ENCODE peak calls at places on chromosomes 2 and 18, in nine cellular contexts. D is A172; B is ELR; G is GM23338; R is RPMI8226; E is endothelial cell; M is activated CD4-positive, alpha-beta T cell treated with anti-CD3 and anti-CD28 coated beads, Interleukin-2, amount 10 ng/mL, durations not matched to agents 7 days and 5 days; Q is ACHN; I is HTR-8/SVneo. J is an unnamed sample.

GRCh38 chr2:225764346-225764745 is 364.8 kb downstream of the NYAP2 start:
- DNase-seq in G (no peak), D (no peak), R (no peak), B (no peak), I (no peak), M (no peak), Q (no peak), E (no peak), J (no peak)

GRCh38 chr18:55925772-55926171 is 337.8 kb upstream of the TCF4 start:
- DNase-seq in Q (no peak), B (no peak), M (no peak), G (no peak), R (no peak), E (no peak), D (no peak), I (no peak), J (no peak)

GRCh38 chr2:128644745-128645256 is 326.1 kb upstream of the HS6ST1 start:
- DNase-seq in M (no peak), D (no peak), E (no peak), I (no peak), R (no peak), G (peak), B (no peak), Q (no peak), J (no peak)

GRCh38 chr2:177573120-177573519 is 180.5 kb downstream of the AGPS start:
- DNase-seq in G (no peak), D (no peak), B (peak), R (no peak), M (no peak), E (no peak), Q (peak), I (no peak), J (no peak)

GRCh38 chr18:45650321-45650720 is 35.0 kb downstream of the SLC14A2 start:
- DNase-seq in B (no peak), G (no peak), R (no peak), D (no peak), Q (no peak), M (no peak), E (no peak), I (no peak), J (no peak)

GRCh38 chr18:24987933-24988840 is 363.8 kb downstream of the ZNF521 start:
- DNase-seq in R (no peak), B (no peak), Q (no peak), M (no peak), G (no peak), I (no peak), D (no peak), E (no peak), J (no peak)

GRCh38 chr2:149783284-149783683 is 195.7 kb upstream of the MMADHC start:
- DNase-seq in E (no peak), I (no peak), R (no peak), G (no peak), B (no peak), Q (no peak), M (no peak), D (no peak), J (no peak)

GRCh38 chr2:20737505-20737904 is 70.6 kb downstream of the GDF7 start:
- DNase-seq in R (no peak), Q (no peak), I (no peak), E (no peak), M (no peak), G (no peak), D (no peak), B (no peak), J (peak)

GRCh38 chr2:29023188-29023587 is 42.1 kb downstream of the TOGARAM2 start:
- DNase-seq in R (no peak), B (no peak), I (no peak), Q (no peak), E (no peak), D (no peak), M (no peak), G (no peak), J (no peak)

GRCh38 chr2:20593072-20594034 is 57.5 kb downstream of the HS1BP3 start:
- DNase-seq in M (no peak), Q (peak), R (no peak), B (peak), I (peak), E (no peak), G (no peak), D (peak), J (no peak)

GRCh38 chr2:224084266-224084892 is 45.3 kb upstream of the SERPINE2 start:
- DNase-seq in I (no peak), G (no peak), R (no peak), Q (no peak), B (no peak), D (peak), M (no peak), E (no peak), J (no peak)

GRCh38 chr2:222709191-222709891 is 37.9 kb downstream of the MOGAT1 start:
- DNase-seq in I (peak), G (peak), Q (no peak), R (peak), B (peak), M (no peak), E (no peak), D (peak), J (peak)

GRCh38 chr2:233473386-233473791 is 93.2 kb downstream of the USP40 start:
- DNase-seq in R (no peak), G (no peak), D (no peak), E (no peak), B (no peak), M (no peak), I (no peak), Q (no peak), J (no peak)

GRCh38 chr2:144801766-144802165 is 281.8 kb upstream of the ZEB2 start:
- DNase-seq in D (peak), Q (peak), R (no peak), B (peak), M (no peak), G (peak), E (no peak), I (peak), J (no peak)

GRCh38 chr18:34650121-34650545 is 60.0 kb upstream of the DTNA start:
- DNase-seq in G (no peak), B (no peak), D (peak), E (no peak), Q (no peak), M (no peak), R (peak), I (no peak), J (peak)

GRCh38 chr2:128260239-128261138 is 58.2 kb downstream of the HS6ST1 start:
- DNase-seq in B (peak), I (no peak), E (peak), G (peak), Q (no peak), M (no peak), D (peak), R (no peak), J (no peak)

GRCh38 chr2:20050104-20050711 is 1.2 kb downstream of the LAPTM4A start:
- DNase-seq in E (no peak), G (peak), M (peak), Q (peak), R (peak), D (peak), B (peak), I (no peak), J (peak)

GRCh38 chr2:181458881-181459280 is 1.7 kb downstream of the ITGA4 start:
- DNase-seq in Q (no peak), G (no peak), M (no peak), E (no peak), D (no peak), B (no peak), I (no peak), R (no peak), J (no peak)

GRCh38 chr2:100008960-100009359 is 133.4 kb downstream of the AFF3 start:
- DNase-seq in E (no peak), R (no peak), I (no peak), M (no peak), B (no peak), G (no peak), Q (no peak), D (peak), J (no peak)

GRCh38 chr2:20521682-20522189 is 74.9 kb downstream of the RHOB start:
- DNase-seq in I (no peak), M (no peak), B (no peak), D (no peak), R (no peak), Q (no peak), G (no peak), E (no peak), J (no peak)

GRCh38 chr18:63119647-63120046 is 199.9 kb downstream of the BCL2 start:
- DNase-seq in B (peak), M (peak), G (peak), I (peak), R (peak), E (peak), D (peak), Q (peak), J (no peak)

GRCh38 chr2:30230855-30231725 is at the start of gene LBH:
- DNase-seq in I (peak), M (peak), B (peak), R (peak), Q (peak), E (peak), G (peak), D (peak), J (peak)

GRCh38 chr2:241177935-241178334 is 10.5 kb upstream of the ANO7 start:
- DNase-seq in M (no peak), Q (no peak), R (no peak), D (no peak), E (no peak), G (no peak), I (no peak), B (no peak), J (no peak)

GRCh38 chr2:69774984-69775982 is 33.3 kb downstream of the ANXA4 start:
- DNase-seq in I (no peak), R (no peak), D (no peak), G (no peak), B (no peak), M (peak), Q (no peak), E (no peak), J (no peak)

GRCh38 chr2:52456759-52457377 is 1310.7 kb upstream of the CHAC2 start:
- DNase-seq in G (peak), D (no peak), I (no peak), B (no peak), Q (no peak), E (no peak), M (no peak), R (no peak), J (no peak)

GRCh38 chr2:28453396-28453795 is 42.5 kb upstream of the PLB1 start:
- DNase-seq in E (no peak), D (no peak), G (no peak), Q (no peak), R (no peak), I (no peak), M (no peak), B (no peak), J (no peak)

GRCh38 chr2:148875387-148876051 is 492 bp downstream of the KIF5C start:
- DNase-seq in E (no peak), Q (no peak), R (no peak), I (no peak), D (peak), M (peak), G (peak), B (no peak), J (peak)

GRCh38 chr18:31610841-31611240 is 19.2 kb downstream of the TTR start:
- DNase-seq in E (peak), Q (peak), I (peak), B (no peak), D (no peak), G (peak), M (no peak), R (peak), J (peak)

GRCh38 chr2:88549616-88550292 is 77.5 kb downstream of the EIF2AK3 start:
- DNase-seq in D (no peak), Q (no peak), M (no peak), R (no peak), I (no peak), B (peak), G (peak), E (no peak), J (no peak)

GRCh38 chr18:8260319-8260718 is 348.9 kb upstream of the RAB12 start:
- DNase-seq in E (no peak), I (no peak), B (peak), R (no peak), M (no peak), Q (no peak), D (peak), G (peak), J (no peak)

GRCh38 chr2:24724111-24724775 is 68.9 kb downstream of the PTRHD1 start:
- DNase-seq in M (no peak), I (no peak), R (no peak), D (no peak), B (peak), Q (no peak), E (no peak), G (no peak), J (no peak)

GRCh38 chr2:150586858-150587257 is 99.4 kb upstream of the RND3 start:
- DNase-seq in B (peak), R (no peak), G (no peak), E (no peak), M (no peak), I (no peak), D (peak), Q (no peak), J (no peak)

GRCh38 chr2:167264380-167264779 is 376.1 kb downstream of the XIRP2 start:
- DNase-seq in R (peak), B (peak), G (peak), E (peak), Q (peak), I (no peak), D (peak), M (no peak), J (no peak)

GRCh38 chr2:215841175-215841816 is 172.1 kb downstream of the MREG start:
- DNase-seq in I (no peak), E (no peak), Q (no peak), B (no peak), G (no peak), M (no peak), R (peak), D (no peak), J (peak)

GRCh38 chr2:111624401-111625156 is 259.4 kb downstream of the ANAPC1 start:
- DNase-seq in E (no peak), D (peak), G (no peak), B (peak), Q (no peak), M (no peak), R (no peak), I (peak), J (no peak)

GRCh38 chr2:236754234-236754924 is 184.8 kb downstream of the ACKR3 start:
- DNase-seq in B (no peak), Q (no peak), G (no peak), M (no peak), R (no peak), E (no peak), I (no peak), D (no peak), J (peak)